ENCODE peak calls at places on chromosomes 7 and 10, in four cellular contexts. W is ascending aorta; R is body of pancreas; Q is CD4-positive, alpha-beta T cell. J is an unnamed sample.

GRCh38 chr10:121317374-121317773 is 280.9 kb downstream of the FGFR2 start:
- DNase-seq in W (no peak), R (no peak), Q (no peak), J (no peak)

GRCh38 chr7:2069472-2069860 is 163.3 kb downstream of the MAD1L1 start:
- DNase-seq in W (no peak), R (no peak), Q (no peak), J (peak; percentile 25)

GRCh38 chr10:15433850-15434537 is 62.9 kb upstream of the FAM171A1 start:
- DNase-seq in W (no peak), R (peak; percentile 29), Q (no peak), J (no peak)

GRCh38 chr7:107594961-107595737 is 15.1 kb downstream of the BCAP29 start:
- DNase-seq in W (no peak), R (no peak), Q (no peak), J (no peak)

GRCh38 chr10:28503114-28503513 is 29.8 kb upstream of the WAC start:
- DNase-seq in W (no peak), R (peak; percentile 70), Q (no peak), J (no peak)

GRCh38 chr7:40239755-40240303 is 105.0 kb downstream of the SUGCT start:
- DNase-seq in W (no peak), R (no peak), Q (no peak), J (no peak)

GRCh38 chr7:29017666-29018065 is 59.5 kb upstream of the TRIL start:
- DNase-seq in W (no peak), R (no peak), Q (no peak), J (no peak)

GRCh38 chr7:29878081-29878688 is 71.9 kb downstream of the WIPF3 start:
- DNase-seq in W (no peak), R (peak; percentile 69), Q (peak; percentile 15), J (no peak)

GRCh38 chr10:125448596-125448995 is 234.4 kb downstream of the TEX36 start:
- DNase-seq in W (no peak), R (peak; percentile 48), Q (no peak), J (no peak)

GRCh38 chr10:60662917-60663614 is 115.2 kb upstream of the CDK1 start:
- DNase-seq in W (no peak), R (no peak), Q (no peak), J (no peak)

DNA sequence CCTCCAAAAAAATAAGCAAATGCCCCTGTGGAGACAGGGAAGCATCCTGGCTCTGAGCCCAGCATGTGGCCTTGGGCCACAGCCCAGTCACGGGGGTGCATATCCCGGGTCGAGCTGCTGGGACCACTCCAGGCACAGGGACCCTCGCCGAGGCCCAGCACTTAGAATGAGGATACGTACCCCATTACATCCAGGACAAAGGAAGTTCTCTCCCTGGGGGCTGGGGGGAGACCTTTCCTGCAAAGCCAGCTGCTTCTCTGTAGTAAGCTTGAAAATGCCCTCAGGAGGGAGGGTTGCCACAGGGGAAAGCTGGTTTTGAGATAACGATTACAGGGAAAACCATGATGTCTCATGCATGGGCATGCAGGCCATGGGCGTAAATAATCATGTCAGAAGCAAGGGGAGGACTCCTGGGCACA is 75.5 kb downstream of the HIPK2 start:
- DNase-seq in W (no peak), R (peak; percentile 41), Q (no peak), J (no peak)
- H3K27ac ChIP-seq in W (peak overlapping the region; percentile 31), R (no peak overlapping the region), Q (no peak overlapping the region), J (peak overlapping the region; percentile 84)

DNA sequence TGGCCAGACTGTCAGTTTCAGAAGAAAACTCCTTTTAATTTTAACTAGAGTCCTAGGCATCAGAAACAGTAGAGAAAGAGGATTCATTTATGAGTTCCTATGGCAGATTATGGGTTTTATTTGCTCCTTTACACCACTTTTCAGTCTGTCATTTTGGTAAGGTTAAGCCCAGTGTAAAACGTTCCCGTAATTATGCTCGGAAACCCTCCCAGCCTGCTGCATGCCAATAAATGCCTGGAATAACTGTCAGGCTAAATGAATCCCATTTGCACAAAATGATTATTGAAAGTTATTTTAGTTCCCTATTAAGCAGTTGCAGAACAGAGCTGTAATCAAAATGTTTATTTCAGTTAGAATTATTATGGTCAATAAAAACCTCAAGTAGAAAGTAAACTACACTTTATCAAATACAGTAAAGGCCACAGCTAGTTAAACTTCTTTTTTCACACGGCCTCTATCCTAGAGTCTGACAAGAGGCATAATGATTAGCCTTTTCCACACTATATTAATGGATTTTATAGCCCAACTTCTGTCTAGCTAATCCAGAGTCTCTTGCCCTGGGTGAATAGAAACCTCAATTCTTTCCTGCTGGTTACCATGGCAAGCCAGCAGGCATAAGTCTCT is 80.7 kb upstream of the NPVF start:
- DNase-seq in W (no peak), R (no peak), Q (no peak), J (no peak)
- H3K27ac ChIP-seq in W (no peak overlapping the region), R (peak overlapping the region; percentile 35), Q (no peak overlapping the region), J (no peak overlapping the region)

DNA sequence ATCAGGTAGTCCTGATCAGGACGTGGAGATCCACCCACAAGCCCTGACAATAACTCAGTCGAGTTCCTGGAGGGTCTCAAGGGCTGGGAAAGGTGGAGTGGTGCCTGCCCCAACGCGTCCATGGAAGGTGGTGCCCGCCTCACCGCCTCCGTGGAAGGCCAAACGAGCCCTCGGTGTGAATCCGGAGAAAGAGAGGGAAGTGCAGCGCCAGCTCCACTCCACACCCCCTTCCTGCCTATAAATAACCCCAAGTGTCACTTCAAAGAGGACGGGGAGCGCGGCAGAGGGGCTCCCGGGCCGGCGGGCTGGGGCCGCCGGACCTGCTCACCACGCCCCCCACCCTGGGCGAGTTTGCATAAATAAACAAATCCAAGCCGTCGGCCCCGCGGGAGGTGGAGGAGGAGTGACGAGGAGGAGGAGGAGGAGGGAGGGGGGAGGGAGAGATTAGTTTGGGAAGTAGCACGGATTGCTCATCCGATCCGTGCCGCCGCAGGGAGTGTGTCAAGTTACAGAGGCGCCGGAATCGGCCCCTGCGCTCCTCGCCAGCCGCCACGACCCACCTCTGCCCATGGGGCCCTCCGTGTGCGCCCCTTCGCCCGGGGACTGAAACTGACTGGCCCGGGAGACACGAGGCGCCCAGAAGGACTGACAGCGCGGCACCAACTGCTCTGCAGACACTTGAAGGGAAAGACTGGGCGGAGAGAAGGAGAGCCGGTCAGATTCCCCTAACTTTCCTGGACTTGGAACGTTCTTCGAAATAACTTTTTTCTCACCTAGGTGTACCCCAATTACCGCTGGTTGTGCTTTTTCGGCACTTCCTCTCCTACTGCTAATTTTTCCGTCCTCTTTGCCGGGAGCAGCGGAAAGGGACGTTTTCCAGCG is at the start of gene COL13A1:
- DNase-seq in W (no peak), R (peak; percentile 31), Q (no peak), J (no peak)
- H3K27ac ChIP-seq in W (peak within 1 kb of the TSS; percentile 74), R (no peak within 1 kb of the TSS), Q (no peak within 1 kb of the TSS), J (no peak within 1 kb of the TSS)

DNA sequence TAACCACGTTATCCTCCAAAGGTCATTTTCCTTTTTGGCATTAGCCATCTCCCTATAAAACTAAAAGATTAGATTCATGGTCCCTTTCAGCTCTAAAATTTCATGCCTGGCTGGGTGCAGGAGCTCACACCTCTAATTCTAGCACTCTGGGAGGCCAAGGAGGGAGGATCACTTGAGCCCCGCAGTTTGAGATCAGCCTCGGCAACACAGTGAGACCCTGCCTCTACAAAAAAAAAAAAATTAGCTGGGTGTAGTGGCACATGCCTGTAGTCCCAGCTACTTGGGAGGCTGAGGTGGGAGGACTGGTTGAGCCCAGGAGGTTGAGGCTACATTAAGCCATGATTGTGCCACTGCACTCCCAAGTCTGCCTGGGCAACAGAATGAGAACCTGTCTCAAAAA is 57.0 kb downstream of the MALSU1 start:
- DNase-seq in W (no peak), R (no peak), Q (no peak), J (no peak)
- H3K27ac ChIP-seq in W (no peak overlapping the region), R (no peak overlapping the region), Q (no peak overlapping the region), J (no peak overlapping the region)